ENCODE peak calls at places on chromosomes 5 and 9, in six cellular contexts. One of them, this sample, is unnamed.

GRCh38 chr5:75089137-75089536 is 36.8 kb upstream of the GCNT4 start:
- DNase-seq in choroid plexus epithelial cell: no peak
- DNase-seq in breast epithelium: no peak
- DNase-seq in AG09309: no peak
- DNase-seq in cardiac muscle cell: no peak
- DNase-seq in HFF-Myc: no peak
- DNase-seq in this sample: no peak

GRCh38 chr9:93017621-93018020 is 40.9 kb upstream of the SUSD3 start:
- DNase-seq in AG09309: no peak
- DNase-seq in cardiac muscle cell: no peak
- DNase-seq in breast epithelium: no peak
- DNase-seq in choroid plexus epithelial cell: no peak
- DNase-seq in HFF-Myc: no peak
- DNase-seq in this sample: no peak

GRCh38 chr9:89022902-89023301 is 31.6 kb downstream of the S1PR3 start:
- DNase-seq in choroid plexus epithelial cell: peak; percentile 87
- DNase-seq in HFF-Myc: no peak
- DNase-seq in breast epithelium: no peak
- DNase-seq in cardiac muscle cell: peak; percentile 77
- DNase-seq in AG09309: no peak
- DNase-seq in this sample: peak; percentile 69

GRCh38 chr5:35151151-35151920 is 79.0 kb downstream of the PRLR start:
- DNase-seq in choroid plexus epithelial cell: peak; percentile 30
- DNase-seq in breast epithelium: no peak
- DNase-seq in AG09309: no peak
- DNase-seq in HFF-Myc: no peak
- DNase-seq in cardiac muscle cell: peak; percentile 27
- DNase-seq in this sample: no peak

GRCh38 chr5:133792025-133792424 is 176.4 kb downstream of the C5orf15 start:
- DNase-seq in AG09309: no peak
- DNase-seq in cardiac muscle cell: no peak
- DNase-seq in breast epithelium: no peak
- DNase-seq in choroid plexus epithelial cell: no peak
- DNase-seq in HFF-Myc: no peak
- DNase-seq in this sample: no peak

GRCh38 chr9:14314929-14315753 is 1.2 kb upstream of the NFIB start:
- DNase-seq in choroid plexus epithelial cell: peak; percentile 93
- DNase-seq in HFF-Myc: no peak
- DNase-seq in breast epithelium: peak; percentile 89
- DNase-seq in AG09309: no peak
- DNase-seq in cardiac muscle cell: peak; percentile 98
- DNase-seq in this sample: peak; percentile 92

GRCh38 chr9:113892861-113893491 is 16.9 kb downstream of the ZNF618 start:
- DNase-seq in cardiac muscle cell: no peak
- DNase-seq in choroid plexus epithelial cell: no peak
- DNase-seq in breast epithelium: no peak
- DNase-seq in HFF-Myc: no peak
- DNase-seq in AG09309: no peak
- DNase-seq in this sample: no peak

GRCh38 chr5:139178948-139179347 is 19.2 kb downstream of the SIL1 start:
- DNase-seq in cardiac muscle cell: peak; percentile 87
- DNase-seq in breast epithelium: no peak
- DNase-seq in HFF-Myc: no peak
- DNase-seq in AG09309: no peak
- DNase-seq in choroid plexus epithelial cell: peak; percentile 67
- DNase-seq in this sample: peak; percentile 29

GRCh38 chr5:113343343-113343742 is 91.4 kb downstream of the TSSK1B start:
- DNase-seq in breast epithelium: no peak
- DNase-seq in cardiac muscle cell: peak; percentile 89
- DNase-seq in HFF-Myc: no peak
- DNase-seq in AG09309: no peak
- DNase-seq in choroid plexus epithelial cell: peak; percentile 70
- DNase-seq in this sample: no peak

GRCh38 chr9:87375397-87376073 is 122.1 kb upstream of the DAPK1 start:
- DNase-seq in HFF-Myc: no peak
- DNase-seq in AG09309: peak; percentile 29
- DNase-seq in cardiac muscle cell: peak; percentile 57
- DNase-seq in choroid plexus epithelial cell: peak; percentile 31
- DNase-seq in breast epithelium: no peak
- DNase-seq in this sample: peak; percentile 18

GRCh38 chr9:81318571-81318970 is 370.8 kb downstream of the TLE1 start:
- DNase-seq in choroid plexus epithelial cell: peak; percentile 61
- DNase-seq in breast epithelium: no peak
- DNase-seq in HFF-Myc: peak; percentile 15
- DNase-seq in AG09309: peak; percentile 18
- DNase-seq in cardiac muscle cell: peak; percentile 11
- DNase-seq in this sample: peak; percentile 52

GRCh38 chr9:90772381-90772780 is 29.2 kb upstream of the SYK start:
- DNase-seq in breast epithelium: no peak
- DNase-seq in AG09309: no peak
- DNase-seq in cardiac muscle cell: no peak
- DNase-seq in HFF-Myc: no peak
- DNase-seq in choroid plexus epithelial cell: no peak
- DNase-seq in this sample: no peak

GRCh38 chr5:72156921-72157320 is 49.6 kb downstream of the MAP1B start:
- DNase-seq in HFF-Myc: peak; percentile 90
- DNase-seq in cardiac muscle cell: peak; percentile 61
- DNase-seq in AG09309: peak; percentile 95
- DNase-seq in breast epithelium: no peak
- DNase-seq in choroid plexus epithelial cell: peak; percentile 62
- DNase-seq in this sample: peak; percentile 91

GRCh38 chr9:72807765-72808445 is 144.9 kb downstream of the ALDH1A1 start:
- DNase-seq in choroid plexus epithelial cell: peak; percentile 20
- DNase-seq in cardiac muscle cell: peak; percentile 4
- DNase-seq in HFF-Myc: no peak
- DNase-seq in AG09309: no peak
- DNase-seq in breast epithelium: no peak
- DNase-seq in this sample: no peak

GRCh38 chr5:67996596-67996995 is 219.0 kb upstream of the PIK3R1 start:
- DNase-seq in cardiac muscle cell: no peak
- DNase-seq in breast epithelium: no peak
- DNase-seq in choroid plexus epithelial cell: no peak
- DNase-seq in HFF-Myc: no peak
- DNase-seq in AG09309: no peak
- DNase-seq in this sample: peak; percentile 35

GRCh38 chr5:90528704-90529233 is 615 bp downstream of the LYSMD3 start:
- DNase-seq in choroid plexus epithelial cell: peak; percentile 40
- DNase-seq in breast epithelium: no peak
- DNase-seq in HFF-Myc: no peak
- DNase-seq in cardiac muscle cell: peak; percentile 31
- DNase-seq in AG09309: peak; percentile 1
- DNase-seq in this sample: peak; percentile 31

GRCh38 chr5:160071521-160072299 is 47.5 kb downstream of the PWWP2A start:
- DNase-seq in AG09309: no peak
- DNase-seq in HFF-Myc: no peak
- DNase-seq in cardiac muscle cell: peak; percentile 80
- DNase-seq in choroid plexus epithelial cell: no peak
- DNase-seq in breast epithelium: no peak
- DNase-seq in this sample: no peak

GRCh38 chr5:174378116-174378874 is 332.8 kb downstream of the NSG2 start:
- DNase-seq in HFF-Myc: no peak
- DNase-seq in cardiac muscle cell: no peak
- DNase-seq in breast epithelium: no peak
- DNase-seq in choroid plexus epithelial cell: no peak
- DNase-seq in AG09309: no peak
- DNase-seq in this sample: no peak

GRCh38 chr9:23798325-23798724 is 27.7 kb downstream of the ELAVL2 start:
- DNase-seq in breast epithelium: no peak
- DNase-seq in AG09309: no peak
- DNase-seq in HFF-Myc: no peak
- DNase-seq in cardiac muscle cell: no peak
- DNase-seq in choroid plexus epithelial cell: no peak
- DNase-seq in this sample: no peak

GRCh38 chr5:81027481-81028058 is 67.4 kb downstream of the RASGRF2 start:
- DNase-seq in HFF-Myc: no peak
- DNase-seq in cardiac muscle cell: no peak
- DNase-seq in choroid plexus epithelial cell: no peak
- DNase-seq in breast epithelium: no peak
- DNase-seq in AG09309: no peak
- DNase-seq in this sample: no peak

GRCh38 chr5:111494350-111494999 is 17.9 kb downstream of the STARD4 start:
- DNase-seq in HFF-Myc: peak; percentile 24
- DNase-seq in choroid plexus epithelial cell: peak; percentile 49
- DNase-seq in breast epithelium: no peak
- DNase-seq in cardiac muscle cell: no peak
- DNase-seq in AG09309: no peak
- DNase-seq in this sample: no peak

GRCh38 chr9:108443741-108444140 is 412.0 kb downstream of the ACTL7B start:
- DNase-seq in breast epithelium: no peak
- DNase-seq in choroid plexus epithelial cell: peak; percentile 69
- DNase-seq in AG09309: no peak
- DNase-seq in HFF-Myc: peak; percentile 52
- DNase-seq in cardiac muscle cell: peak; percentile 68
- DNase-seq in this sample: peak; percentile 74

GRCh38 chr5:72936893-72937292 is 18.9 kb upstream of the FCHO2 start:
- DNase-seq in breast epithelium: no peak
- DNase-seq in HFF-Myc: no peak
- DNase-seq in AG09309: no peak
- DNase-seq in choroid plexus epithelial cell: no peak
- DNase-seq in cardiac muscle cell: no peak
- DNase-seq in this sample: no peak

GRCh38 chr9:21810881-21811280 is 8.4 kb downstream of the MTAP start:
- DNase-seq in HFF-Myc: no peak
- DNase-seq in AG09309: no peak
- DNase-seq in choroid plexus epithelial cell: no peak
- DNase-seq in breast epithelium: no peak
- DNase-seq in cardiac muscle cell: no peak
- DNase-seq in this sample: no peak

GRCh38 chr9:27183151-27183550 is 74.1 kb downstream of the TEK start:
- DNase-seq in choroid plexus epithelial cell: no peak
- DNase-seq in HFF-Myc: no peak
- DNase-seq in cardiac muscle cell: no peak
- DNase-seq in breast epithelium: no peak
- DNase-seq in AG09309: no peak
- DNase-seq in this sample: no peak

GRCh38 chr9:136336156-136336860 is 9.0 kb downstream of the GPSM1 start:
- DNase-seq in breast epithelium: no peak
- DNase-seq in cardiac muscle cell: no peak
- DNase-seq in AG09309: no peak
- DNase-seq in HFF-Myc: no peak
- DNase-seq in choroid plexus epithelial cell: peak; percentile 65
- DNase-seq in this sample: no peak
- H3K4me3 ChIP-seq in breast epithelium: no peak overlapping the region
- H3K4me3 ChIP-seq in cardiac muscle cell: no peak overlapping the region
- H3K4me3 ChIP-seq in AG09309: no peak overlapping the region
- H3K4me3 ChIP-seq in HFF-Myc: no peak overlapping the region
- H3K4me3 ChIP-seq in choroid plexus epithelial cell: no peak overlapping the region
- H3K4me3 ChIP-seq in this sample: no peak overlapping the region

GRCh38 chr5:131564229-131564652 is 70.8 kb downstream of the RAPGEF6 start:
- DNase-seq in AG09309: no peak
- DNase-seq in choroid plexus epithelial cell: no peak
- DNase-seq in cardiac muscle cell: no peak
- DNase-seq in breast epithelium: no peak
- DNase-seq in HFF-Myc: no peak
- DNase-seq in this sample: no peak

DNA sequence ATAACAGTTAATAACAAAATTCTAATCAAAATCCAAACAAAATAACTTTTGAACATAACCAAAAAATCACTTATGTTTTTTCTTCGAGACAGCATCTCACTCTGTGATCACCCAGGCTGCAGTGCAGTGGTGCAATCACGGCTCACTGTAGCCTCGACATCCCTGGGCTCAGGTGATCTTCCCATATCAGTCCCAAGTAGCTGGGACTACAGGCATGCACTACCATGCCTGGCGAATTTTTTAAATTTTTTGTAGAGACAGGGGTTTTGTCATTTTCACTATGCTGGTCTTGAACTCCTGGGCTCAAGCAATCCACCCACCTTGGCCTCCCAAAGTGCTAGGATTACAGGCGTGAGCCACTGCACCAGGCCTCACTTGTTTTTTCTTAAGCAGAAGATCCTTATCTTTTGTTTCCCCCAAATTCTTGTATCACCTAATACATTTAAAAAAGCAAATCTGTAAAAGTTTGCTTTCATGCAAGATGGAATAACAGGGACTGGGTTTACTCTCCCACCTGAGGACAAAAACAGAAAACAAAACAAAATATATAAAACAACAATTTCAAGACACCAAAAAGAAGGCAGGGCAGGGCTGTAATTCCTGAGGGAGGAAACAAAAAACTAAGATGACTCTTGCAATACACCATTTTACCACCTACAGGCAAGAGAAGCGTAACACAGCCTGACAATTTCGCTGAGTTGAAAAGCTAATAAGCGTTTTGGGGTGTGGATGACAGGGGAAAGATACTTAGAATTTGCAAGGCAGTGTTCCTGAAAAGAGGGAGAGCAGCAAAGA is 71.4 kb downstream of the RAPGEF6 start:
- DNase-seq in AG09309: no peak
- DNase-seq in HFF-Myc: no peak
- DNase-seq in choroid plexus epithelial cell: no peak
- DNase-seq in breast epithelium: no peak
- DNase-seq in cardiac muscle cell: no peak
- DNase-seq in this sample: no peak
- TF ChIP-seq CTCF in AG09309: no peak
- TF ChIP-seq CTCF in HFF-Myc: no peak
- TF ChIP-seq CTCF in choroid plexus epithelial cell: peak; percentile 17
- TF ChIP-seq CTCF in breast epithelium: no peak
- TF ChIP-seq CTCF in cardiac muscle cell: no peak
- TF ChIP-seq CTCF in this sample: no peak

GRCh38 chr5:161686149-161686548 is 628 bp downstream of the GABRA6 start:
- DNase-seq in breast epithelium: no peak
- DNase-seq in AG09309: no peak
- DNase-seq in cardiac muscle cell: no peak
- DNase-seq in HFF-Myc: no peak
- DNase-seq in choroid plexus epithelial cell: no peak
- DNase-seq in this sample: no peak

GRCh38 chr5:161686881-161687280 is 1.4 kb downstream of the GABRA6 start:
- DNase-seq in cardiac muscle cell: no peak
- DNase-seq in breast epithelium: no peak
- DNase-seq in choroid plexus epithelial cell: no peak
- DNase-seq in HFF-Myc: no peak
- DNase-seq in AG09309: no peak
- DNase-seq in this sample: no peak

GRCh38 chr5:161687316-161687715 is 1.8 kb downstream of the GABRA6 start:
- DNase-seq in breast epithelium: no peak
- DNase-seq in choroid plexus epithelial cell: no peak
- DNase-seq in AG09309: no peak
- DNase-seq in HFF-Myc: no peak
- DNase-seq in cardiac muscle cell: no peak
- DNase-seq in this sample: no peak

DNA sequence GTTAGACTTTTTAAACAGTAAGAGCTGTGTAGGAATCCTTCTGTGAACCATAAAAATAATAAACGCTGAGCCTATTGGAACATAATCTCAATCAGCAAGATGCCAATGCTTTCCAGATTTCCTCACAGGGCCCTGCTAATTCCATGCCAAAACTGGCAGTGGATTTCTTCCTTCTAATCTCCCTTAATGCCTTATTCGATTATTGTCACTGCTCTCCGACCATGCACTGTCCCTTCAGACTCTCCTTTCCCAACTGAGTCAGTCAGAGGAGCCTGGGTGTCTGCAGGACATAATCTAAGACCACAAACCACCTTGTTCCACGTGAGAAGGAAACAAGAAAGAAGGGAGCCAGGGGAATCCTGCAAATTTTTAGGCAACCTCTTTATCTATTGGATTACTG is at the start of gene GABRA6:
- DNase-seq in HFF-Myc: no peak
- DNase-seq in choroid plexus epithelial cell: no peak
- DNase-seq in AG09309: no peak
- DNase-seq in breast epithelium: no peak
- DNase-seq in cardiac muscle cell: no peak
- DNase-seq in this sample: no peak
- H3K4me3 ChIP-seq in HFF-Myc: no peak within 1 kb of the TSS
- H3K4me3 ChIP-seq in choroid plexus epithelial cell: no peak within 1 kb of the TSS
- H3K4me3 ChIP-seq in AG09309: no peak within 1 kb of the TSS
- H3K4me3 ChIP-seq in breast epithelium: no peak within 1 kb of the TSS
- H3K4me3 ChIP-seq in cardiac muscle cell: no peak within 1 kb of the TSS
- H3K4me3 ChIP-seq in this sample: no peak within 1 kb of the TSS

GRCh38 chr9:10274983-10275382 is 337.8 kb downstream of the PTPRD start:
- DNase-seq in choroid plexus epithelial cell: peak; percentile 23
- DNase-seq in AG09309: no peak
- DNase-seq in breast epithelium: no peak
- DNase-seq in HFF-Myc: no peak
- DNase-seq in cardiac muscle cell: no peak
- DNase-seq in this sample: peak; percentile 26
- TF ChIP-seq CTCF in choroid plexus epithelial cell: no peak
- TF ChIP-seq CTCF in AG09309: no peak
- TF ChIP-seq CTCF in breast epithelium: no peak
- TF ChIP-seq CTCF in HFF-Myc: no peak
- TF ChIP-seq CTCF in cardiac muscle cell: no peak
- TF ChIP-seq CTCF in this sample: peak; percentile 29